ENCODE peak calls at places on chromosomes 6 and 20, in five cellular contexts. D is body of pancreas, T is heart left ventricle, P is Karpas-422, N is cardiac muscle cell. Z is an unnamed sample.
A peak's percentile ranks its signal among the peaks of the same experiment; 100 is the strongest.

GRCh38 chr6:18681828-18682503 is 294.8 kb downstream of the RNF144B start:
- DNase-seq in D (no peak), T (no peak), P (no peak), N (no peak), Z (no peak)

GRCh38 chr6:147448212-147448611 is 60.3 kb upstream of the SAMD5 start:
- DNase-seq in D (peak; percentile 22), T (no peak), P (peak; percentile 79), N (no peak), Z (no peak)

GRCh38 chr6:135962731-135963130 is 111.2 kb downstream of the PDE7B start:
- DNase-seq in D (no peak), T (no peak), P (no peak), N (no peak), Z (no peak)

GRCh38 chr6:79610301-79611009 is 20.7 kb upstream of the SH3BGRL2 start:
- DNase-seq in D (no peak), T (no peak), P (no peak), N (no peak), Z (no peak)

GRCh38 chr6:110671447-110671846 is 143.8 kb downstream of the CDK19 start:
- DNase-seq in D (no peak), T (no peak), P (no peak), N (no peak), Z (no peak)

GRCh38 chr20:63123326-63123725 is 92.6 kb downstream of the YTHDF1 start:
- DNase-seq in D (no peak), T (peak; percentile 11), P (no peak), N (no peak), Z (no peak)

GRCh38 chr6:157158456-157158855 is 164.9 kb downstream of the TMEM242 start:
- DNase-seq in D (no peak), T (no peak), P (no peak), N (peak; percentile 58), Z (no peak)

GRCh38 chr6:82778985-82779384 is 286.7 kb downstream of the UBE3D start:
- DNase-seq in D (no peak), T (no peak), P (no peak), N (no peak), Z (no peak)

GRCh38 chr6:98998103-98998502 is 50.4 kb upstream of the FBXL4 start:
- DNase-seq in D (no peak), T (no peak), P (no peak), N (peak; percentile 23), Z (no peak)

GRCh38 chr6:69098910-69099309 is 463.8 kb downstream of the ADGRB3 start:
- DNase-seq in D (no peak), T (no peak), P (peak; percentile 56), N (no peak), Z (no peak)

GRCh38 chr20:32767418-32768198 is 5.4 kb downstream of the DNMT3B start:
- DNase-seq in D (no peak), T (no peak), P (no peak), N (no peak), Z (no peak)

GRCh38 chr6:106976270-106976669 is 1.7 kb upstream of the CD24 start:
- DNase-seq in D (peak; percentile 23), T (no peak), P (peak; percentile 53), N (no peak), Z (no peak)
- H3K27ac ChIP-seq in D (peak overlapping the region; percentile 94), T (no peak overlapping the region), P (peak overlapping the region; percentile 88), N (no peak overlapping the region), Z (no peak overlapping the region)

DNA sequence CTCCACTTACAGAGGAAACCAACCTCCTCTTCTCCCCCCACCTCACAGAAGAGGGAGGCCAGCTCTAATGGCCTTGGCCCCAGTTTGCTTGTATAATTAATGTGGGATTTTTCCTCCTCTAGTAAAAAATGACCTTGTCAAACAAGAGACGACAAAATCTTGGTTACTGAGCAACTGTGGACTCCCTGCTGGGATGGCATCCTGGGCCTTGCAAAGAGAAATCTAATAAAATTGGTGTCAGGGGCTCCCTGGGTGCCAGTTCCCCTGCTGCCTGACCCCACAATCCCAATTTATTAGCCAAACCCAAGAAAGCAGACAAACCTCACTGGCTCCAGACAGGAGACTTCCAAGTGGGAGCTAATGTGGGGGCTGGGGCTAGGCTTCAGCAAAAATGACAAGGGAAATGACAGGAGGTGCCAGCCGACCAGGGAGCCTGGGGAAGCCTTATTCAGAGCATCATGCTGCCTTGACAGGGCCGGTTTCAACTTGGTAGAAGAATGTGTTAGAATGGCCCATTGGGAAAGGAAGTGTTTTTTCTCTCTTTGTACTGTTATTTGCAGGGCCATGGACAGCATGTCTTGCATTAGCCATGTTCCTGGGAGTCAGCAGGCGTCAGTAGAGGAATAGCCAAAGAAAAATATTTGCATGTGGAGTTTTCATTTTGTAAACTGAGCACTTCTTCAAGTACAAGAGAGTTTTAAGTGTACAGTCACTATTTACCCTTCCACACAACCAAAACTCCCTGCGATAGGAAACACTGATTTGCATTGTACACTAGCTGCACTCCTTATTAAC is 816.9 kb downstream of the DHX35 start:
- DNase-seq in D (peak; percentile 11), T (no peak), P (no peak), N (no peak), Z (no peak)
- H3K9me3 ChIP-seq in D (no peaks in the 10 kb centered on the region), T (no peaks in the 10 kb centered on the region), P (no peaks in the 10 kb centered on the region), N (no peaks in the 10 kb centered on the region), Z (no peaks in the 10 kb centered on the region)

GRCh38 chr6:33627876-33628275 is 6.8 kb downstream of the ITPR3 start:
- DNase-seq in D (no peak), T (no peak), P (no peak), N (no peak), Z (no peak)

GRCh38 chr6:33621396-33622388 is 570 bp downstream of the ITPR3 start:
- DNase-seq in D (peak; percentile 59), T (peak; percentile 61), P (peak; percentile 65), N (no peak), Z (no peak)

GRCh38 chr6:33622456-33623431 is 1.6 kb downstream of the ITPR3 start:
- DNase-seq in D (no peak), T (no peak), P (no peak), N (no peak), Z (no peak)

GRCh38 chr6:33623895-33624381 is 2.8 kb downstream of the ITPR3 start:
- DNase-seq in D (no peak), T (no peak), P (peak; percentile 45), N (no peak), Z (no peak)

DNA sequence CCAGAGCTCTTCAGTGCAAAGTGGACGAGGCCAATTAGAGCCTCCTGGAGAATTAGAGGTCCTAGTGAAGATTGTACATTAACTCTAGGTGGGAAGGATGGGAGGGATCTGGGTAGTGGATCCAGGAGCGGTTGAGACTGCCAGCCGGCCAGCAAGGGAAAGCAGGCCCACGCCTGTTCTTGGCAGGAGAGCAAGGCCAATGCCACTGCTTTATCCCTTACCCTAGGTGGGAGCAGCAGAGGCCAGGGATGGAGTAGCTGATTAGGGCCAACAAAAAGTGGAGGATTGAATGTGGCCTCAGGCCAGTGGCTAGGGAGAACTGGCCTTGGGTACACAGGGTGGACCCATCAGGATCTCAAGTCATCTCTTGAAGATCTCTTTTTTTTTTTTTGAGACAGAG is 3.7 kb downstream of the ITPR3 start:
- DNase-seq in D (no peak), T (no peak), P (no peak), N (no peak), Z (no peak)
- H3K4me3 ChIP-seq in D (no peak overlapping the region), T (no peak overlapping the region), P (no peak overlapping the region), N (no peak overlapping the region), Z (no peak overlapping the region)

DNA sequence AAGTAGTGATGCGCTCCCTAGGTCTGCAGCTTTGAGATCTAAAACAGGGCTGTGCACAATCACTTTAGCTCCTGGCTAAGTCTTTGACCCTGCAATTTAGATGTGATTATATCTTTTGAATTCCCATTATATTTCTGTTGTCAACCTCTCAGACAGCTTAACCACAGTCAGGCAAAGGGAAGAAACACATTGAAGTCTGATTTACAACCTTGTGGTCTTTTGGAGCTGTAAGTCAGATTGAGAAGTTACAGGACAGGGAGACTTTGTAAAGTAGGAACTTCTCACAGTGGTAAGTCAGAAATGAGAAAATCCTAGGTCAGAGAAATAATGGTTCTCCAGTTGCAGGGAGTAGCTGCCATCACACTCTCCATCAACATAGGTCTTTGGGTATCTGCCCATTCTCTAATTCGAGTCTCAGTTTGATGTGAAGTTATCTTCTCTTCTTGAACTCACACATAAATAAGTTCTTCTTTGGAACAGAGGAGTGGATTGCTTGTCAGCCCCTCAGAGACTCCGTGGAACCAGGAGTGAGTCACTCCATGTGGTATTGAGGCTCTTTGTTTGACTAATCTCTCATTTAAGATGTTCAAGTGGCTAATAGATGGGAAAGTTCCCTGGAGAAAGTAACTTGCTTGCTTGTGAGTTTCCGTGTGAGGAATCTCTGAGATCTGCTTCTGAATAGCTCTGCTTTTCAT is 35.0 kb upstream of the SGK1 start:
- DNase-seq in D (no peak), T (no peak), P (no peak), N (no peak), Z (no peak)
- H3K27ac ChIP-seq in D (no peak overlapping the region), T (no peak overlapping the region), P (no peak overlapping the region), N (no peak overlapping the region), Z (no peak overlapping the region)

GRCh38 chr20:59673998-59674445 is 69.7 kb downstream of the PHACTR3 start:
- DNase-seq in D (no peak), T (no peak), P (no peak), N (no peak), Z (no peak)
- H3K9me3 ChIP-seq in D (no peaks in the 10 kb centered on the region), T (no peaks in the 10 kb centered on the region), P (no peaks in the 10 kb centered on the region), N (no peaks in the 10 kb centered on the region), Z (no peaks in the 10 kb centered on the region)